ENCODE peak calls at places on chromosome 21, in six cellular contexts. B is pancreas; N is A549; T is CD4-positive, CD25-positive, alpha-beta regulatory T cell; J is PC-9; M is ascending aorta. U is an unnamed sample.

GRCh38 chr21:41258617-41259016 is 58.0 kb upstream of the FAM3B start:
- DNase-seq in B (no peak), N (no peak), T (no peak), J (no peak), M (no peak), U (no peak)

GRCh38 chr21:34355570-34355969 is 8.2 kb upstream of the KCNE2 start:
- DNase-seq in B (no peak), N (no peak), T (no peak), J (no peak), M (peak; percentile 13), U (no peak)

GRCh38 chr21:34227386-34227852 is 136.4 kb upstream of the KCNE2 start:
- DNase-seq in B (no peak), N (no peak), T (no peak), J (no peak), M (no peak), U (no peak)

GRCh38 chr21:14762734-14763694 is 216.9 kb upstream of the SAMSN1 start:
- DNase-seq in B (no peak), N (no peak), T (peak; percentile 9), J (no peak), M (no peak), U (no peak)

GRCh38 chr21:34345091-34345871 is 18.5 kb upstream of the KCNE2 start:
- DNase-seq in B (no peak), N (no peak), T (no peak), J (no peak), M (no peak), U (no peak)

GRCh38 chr21:32248616-32249550 is 30.0 kb downstream of the MIS18A start:
- DNase-seq in B (no peak), N (no peak), T (no peak), J (no peak), M (no peak), U (no peak)

GRCh38 chr21:36323032-36323431 is 3.0 kb downstream of the MORC3 start:
- DNase-seq in B (no peak), N (no peak), T (no peak), J (no peak), M (no peak), U (no peak)

GRCh38 chr21:14900611-14901010 is 164.2 kb downstream of the NRIP1 start:
- DNase-seq in B (no peak), N (no peak), T (no peak), J (no peak), M (no peak), U (no peak)

GRCh38 chr21:14740692-14741091 is 194.6 kb upstream of the SAMSN1 start:
- DNase-seq in B (no peak), N (no peak), T (no peak), J (no peak), M (no peak), U (no peak)

GRCh38 chr21:14687277-14687642 is 141.1 kb upstream of the SAMSN1 start:
- DNase-seq in B (no peak), N (no peak), T (no peak), J (no peak), M (no peak), U (no peak)

GRCh38 chr21:29193907-29194306 is 63.5 kb downstream of the MAP3K7CL start:
- DNase-seq in B (no peak), N (no peak), T (no peak), J (peak; percentile 61), M (no peak), U (no peak)

GRCh38 chr21:26007911-26008579 is 162.5 kb downstream of the APP start:
- DNase-seq in B (no peak), N (no peak), T (no peak), J (no peak), M (no peak), U (no peak)

GRCh38 chr21:32538147-32538792 is 47.1 kb downstream of the TCP10L start:
- DNase-seq in B (no peak), N (no peak), T (peak; percentile 1), J (no peak), M (no peak), U (no peak)

GRCh38 chr21:17482928-17483327 is 29.9 kb upstream of the CXADR start:
- DNase-seq in B (no peak), N (no peak), T (no peak), J (no peak), M (no peak), U (no peak)

GRCh38 chr21:17427831-17428483 is 84.9 kb upstream of the CXADR start:
- DNase-seq in B (no peak), N (no peak), T (no peak), J (no peak), M (no peak), U (no peak)

GRCh38 chr21:21463456-21463855 is 465.2 kb downstream of the NCAM2 start:
- DNase-seq in B (no peak), N (no peak), T (no peak), J (no peak), M (no peak), U (no peak)

GRCh38 chr21:25952306-25952705 is 217.5 kb downstream of the GABPA start:
- DNase-seq in B (no peak), N (no peak), T (no peak), J (no peak), M (no peak), U (no peak)

GRCh38 chr21:27423906-27424595 is 457.2 kb upstream of the ADAMTS5 start:
- DNase-seq in B (no peak), N (no peak), T (no peak), J (no peak), M (no peak), U (no peak)

GRCh38 chr21:34132202-34132601 is 58.8 kb downstream of the MRPS6 start:
- DNase-seq in B (no peak), N (no peak), T (no peak), J (no peak), M (no peak), U (no peak)

GRCh38 chr21:33374874-33375644 is 28.2 kb upstream of the IFNGR2 start:
- DNase-seq in B (no peak), N (no peak), T (no peak), J (no peak), M (no peak), U (no peak)

GRCh38 chr21:44024895-44025353 is 12.8 kb downstream of the TRAPPC10 start:
- DNase-seq in B (no peak), N (no peak), T (no peak), J (no peak), M (peak; percentile 71), U (no peak)

GRCh38 chr21:44027607-44028286 is 15.6 kb downstream of the TRAPPC10 start:
- DNase-seq in B (no peak), N (no peak), T (no peak), J (no peak), M (no peak), U (no peak)

GRCh38 chr21:44024257-44024656 is 12.1 kb downstream of the TRAPPC10 start:
- DNase-seq in B (no peak), N (no peak), T (no peak), J (no peak), M (no peak), U (no peak)

GRCh38 chr21:44029460-44030087 is 17.5 kb downstream of the TRAPPC10 start:
- DNase-seq in B (no peak), N (no peak), T (no peak), J (no peak), M (no peak), U (no peak)

DNA sequence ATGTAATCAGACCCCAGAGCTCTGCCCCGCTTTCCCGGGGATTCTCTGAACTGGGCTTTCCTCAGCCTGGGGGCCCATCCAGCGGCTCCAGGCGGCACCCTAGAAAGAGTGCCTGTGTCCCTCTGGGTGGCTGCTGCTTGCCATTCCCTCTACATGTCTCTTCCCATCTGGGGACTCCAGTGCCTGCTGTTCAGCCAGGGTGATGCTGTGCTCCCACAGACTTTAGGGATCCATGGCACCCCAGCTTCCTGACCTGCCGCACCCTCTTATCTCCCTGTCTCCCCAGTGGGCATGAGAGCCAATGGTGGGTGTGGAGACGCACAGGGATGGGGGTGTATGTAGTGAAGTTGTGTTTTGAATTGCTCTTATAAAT is 16.2 kb downstream of the TRAPPC10 start:
- DNase-seq in B (no peak), N (no peak), T (no peak), J (no peak), M (no peak), U (no peak)
- H3K4me1 ChIP-seq in B (no peaks in the 10 kb centered on the region), N (peaks cover 9% of the 10 kb centered on the region), T (peaks cover 38% of the 10 kb centered on the region), J (no peaks in the 10 kb centered on the region), M (peaks cover 2% of the 10 kb centered on the region), U (peaks cover 28% of the 10 kb centered on the region)

DNA sequence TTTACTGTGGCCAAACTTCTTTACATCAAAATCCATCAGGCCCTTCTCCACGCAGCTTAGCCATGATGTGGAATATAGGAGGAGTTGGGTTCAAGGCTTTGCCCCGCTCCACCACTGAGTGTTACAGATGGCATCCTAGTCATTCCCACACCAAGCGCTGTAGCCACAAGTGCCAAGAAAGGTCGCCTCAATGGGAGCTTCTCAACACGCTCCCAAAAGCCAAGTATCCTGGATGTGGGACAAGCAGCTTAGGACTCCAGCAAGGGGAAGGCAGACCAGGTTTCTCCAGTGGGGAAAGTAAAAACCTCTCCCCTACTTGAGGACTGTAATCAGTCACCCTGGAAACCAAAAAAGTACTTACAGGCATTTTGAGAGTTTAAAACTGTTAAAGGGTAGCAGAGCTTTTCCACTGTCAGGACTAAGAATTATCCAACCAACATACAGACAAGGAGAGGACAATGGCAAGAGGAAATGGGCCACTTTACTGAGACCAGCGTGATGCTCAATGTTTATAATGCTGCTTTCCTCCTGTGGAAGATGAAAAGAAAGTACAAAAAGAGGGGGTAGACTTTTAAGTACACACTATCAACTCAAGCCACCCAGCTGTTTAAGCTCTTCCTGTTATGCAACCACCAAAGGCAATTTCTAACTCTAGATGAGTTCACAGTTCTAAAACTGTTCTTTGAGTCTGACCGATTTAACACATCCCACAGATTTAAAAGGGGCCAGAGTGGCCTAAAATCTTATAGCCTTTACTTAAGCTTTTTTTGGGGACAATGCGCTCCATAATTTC is 120.7 kb upstream of the KRTAP19-8 start:
- DNase-seq in B (no peak), N (no peak), T (peak; percentile 71), J (no peak), M (no peak), U (no peak)
- H3K27ac ChIP-seq in B (no peak overlapping the region), N (no peak overlapping the region), T (peak overlapping the region; percentile 82), J (no peak overlapping the region), M (no peak overlapping the region), U (peak overlapping the region; percentile 61)

GRCh38 chr21:39863111-39863510 is 4.1 kb upstream of the PCP4 start:
- DNase-seq in B (no peak), N (no peak), T (no peak), J (no peak), M (no peak), U (peak; percentile 73)

GRCh38 chr21:39869141-39869818 is 2.0 kb downstream of the PCP4 start:
- DNase-seq in B (no peak), N (no peak), T (no peak), J (no peak), M (no peak), U (no peak)

GRCh38 chr21:39866093-39866492 is 1.1 kb upstream of the PCP4 start:
- DNase-seq in B (no peak), N (no peak), T (no peak), J (no peak), M (no peak), U (no peak)

DNA sequence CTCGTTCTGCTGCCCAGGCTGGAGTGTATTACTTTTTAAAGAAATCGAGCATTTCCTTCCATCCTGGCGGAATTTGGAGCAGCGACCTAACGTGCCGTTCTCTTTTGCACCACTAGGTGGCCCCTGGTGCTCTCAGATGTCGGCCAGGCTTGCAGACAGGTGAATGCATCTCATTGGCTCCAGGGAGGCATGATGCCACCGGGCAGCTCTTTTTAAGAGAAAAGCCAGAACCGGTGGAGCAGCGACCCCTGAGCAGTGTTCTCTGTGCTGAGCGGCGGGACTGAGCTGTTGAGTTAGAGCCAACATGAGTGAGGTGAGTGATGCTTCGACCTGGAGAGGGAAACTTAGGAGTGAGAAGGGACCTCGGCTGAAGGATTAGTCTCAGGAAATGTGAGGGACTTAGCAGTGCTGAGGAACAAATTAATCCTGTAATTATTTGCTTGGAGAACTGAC is at the start of gene PCP4:
- DNase-seq in B (peak; percentile 80), N (peak; percentile 13), T (no peak), J (peak; percentile 46), M (peak; percentile 72), U (no peak)
- H3K4me3 ChIP-seq in B (no peak within 1 kb of the TSS), N (no peak within 1 kb of the TSS), T (no peak within 1 kb of the TSS), J (no peak within 1 kb of the TSS), M (no peak within 1 kb of the TSS), U (no peak within 1 kb of the TSS)

GRCh38 chr21:42467613-42467983 is 28.4 kb downstream of the RSPH1 start:
- DNase-seq in B (no peak), N (no peak), T (no peak), J (no peak), M (no peak), U (no peak)
- H3K4me1 ChIP-seq in B (peaks cover 26% of the 10 kb centered on the region), N (no peaks in the 10 kb centered on the region), T (peaks cover 26% of the 10 kb centered on the region), J (peaks cover 61% of the 10 kb centered on the region), M (no peaks in the 10 kb centered on the region), U (peaks cover 14% of the 10 kb centered on the region)

U was measured in upper lobe of right lung.